ENCODE peak calls at places on chromosomes 6 and 20, in ten cellular contexts. One of them, this sample, is unnamed.

GRCh38 chr20:33812673-33813462 is 1.7 kb downstream of the CHMP4B start:
- DNase-seq in lower leg skin: no peak
- DNase-seq in fibroblast of pulmonary artery: no peak
- DNase-seq in heart left ventricle: no peak
- DNase-seq in DND-41: no peak
- DNase-seq in IMR-90: no peak
- DNase-seq in K562: peak; percentile 48
- DNase-seq in right lobe of liver: no peak
- DNase-seq in ovary: no peak
- DNase-seq in fibroblast of villous mesenchyme: peak; percentile 41
- DNase-seq in this sample: peak; percentile 26

GRCh38 chr6:131548441-131548840 is 24.6 kb upstream of the ARG1 start:
- DNase-seq in lower leg skin: no peak
- DNase-seq in fibroblast of pulmonary artery: no peak
- DNase-seq in heart left ventricle: no peak
- DNase-seq in DND-41: no peak
- DNase-seq in IMR-90: no peak
- DNase-seq in K562: no peak
- DNase-seq in right lobe of liver: peak; percentile 60
- DNase-seq in ovary: no peak
- DNase-seq in fibroblast of villous mesenchyme: no peak
- DNase-seq in this sample: no peak

GRCh38 chr20:49915380-49916145 is at the start of gene SPATA2:
- DNase-seq in lower leg skin: peak; percentile 94
- DNase-seq in fibroblast of pulmonary artery: peak; percentile 96
- DNase-seq in heart left ventricle: peak; percentile 96
- DNase-seq in DND-41: peak; percentile 90
- DNase-seq in IMR-90: peak; percentile 94
- DNase-seq in K562: peak; percentile 96
- DNase-seq in right lobe of liver: peak; percentile 98
- DNase-seq in ovary: peak; percentile 96
- DNase-seq in fibroblast of villous mesenchyme: peak; percentile 97
- DNase-seq in this sample: peak; percentile 96

GRCh38 chr20:13259921-13260320 is 38.8 kb downstream of the ISM1 start:
- DNase-seq in lower leg skin: no peak
- DNase-seq in fibroblast of pulmonary artery: no peak
- DNase-seq in heart left ventricle: no peak
- DNase-seq in DND-41: no peak
- DNase-seq in IMR-90: no peak
- DNase-seq in K562: no peak
- DNase-seq in right lobe of liver: no peak
- DNase-seq in ovary: no peak
- DNase-seq in fibroblast of villous mesenchyme: no peak
- DNase-seq in this sample: no peak

GRCh38 chr6:55868910-55869479 is 6.4 kb downstream of the BMP5 start:
- DNase-seq in lower leg skin: no peak
- DNase-seq in fibroblast of pulmonary artery: no peak
- DNase-seq in heart left ventricle: no peak
- DNase-seq in DND-41: no peak
- DNase-seq in IMR-90: peak; percentile 75
- DNase-seq in K562: no peak
- DNase-seq in right lobe of liver: no peak
- DNase-seq in ovary: no peak
- DNase-seq in fibroblast of villous mesenchyme: no peak
- DNase-seq in this sample: no peak

GRCh38 chr20:45834797-45835161 is 1.2 kb downstream of the SNX21 start:
- DNase-seq in lower leg skin: no peak
- DNase-seq in fibroblast of pulmonary artery: no peak
- DNase-seq in heart left ventricle: no peak
- DNase-seq in DND-41: no peak
- DNase-seq in IMR-90: no peak
- DNase-seq in K562: no peak
- DNase-seq in right lobe of liver: no peak
- DNase-seq in ovary: peak; percentile 41
- DNase-seq in fibroblast of villous mesenchyme: no peak
- DNase-seq in this sample: no peak

GRCh38 chr20:57205625-57206219 is 60.7 kb downstream of the BMP7 start:
- DNase-seq in lower leg skin: peak; percentile 63
- DNase-seq in fibroblast of pulmonary artery: no peak
- DNase-seq in heart left ventricle: no peak
- DNase-seq in DND-41: no peak
- DNase-seq in IMR-90: peak; percentile 77
- DNase-seq in K562: no peak
- DNase-seq in right lobe of liver: no peak
- DNase-seq in ovary: no peak
- DNase-seq in fibroblast of villous mesenchyme: peak; percentile 17
- DNase-seq in this sample: peak; percentile 1

GRCh38 chr20:25864986-25865714 is 168.5 kb upstream of the ZNF337 start:
- DNase-seq in lower leg skin: no peak
- DNase-seq in fibroblast of pulmonary artery: no peak
- DNase-seq in heart left ventricle: no peak
- DNase-seq in DND-41: no peak
- DNase-seq in IMR-90: no peak
- DNase-seq in K562: no peak
- DNase-seq in right lobe of liver: no peak
- DNase-seq in ovary: no peak
- DNase-seq in fibroblast of villous mesenchyme: no peak
- DNase-seq in this sample: no peak

GRCh38 chr6:166025149-166025898 is 142.3 kb downstream of the TBXT start:
- DNase-seq in lower leg skin: no peak
- DNase-seq in fibroblast of pulmonary artery: peak; percentile 83
- DNase-seq in heart left ventricle: no peak
- DNase-seq in DND-41: no peak
- DNase-seq in IMR-90: peak; percentile 91
- DNase-seq in K562: no peak
- DNase-seq in right lobe of liver: no peak
- DNase-seq in ovary: no peak
- DNase-seq in fibroblast of villous mesenchyme: peak; percentile 46
- DNase-seq in this sample: peak; percentile 89

GRCh38 chr6:116483616-116484015 is 22.4 kb downstream of the CALHM6 start:
- DNase-seq in lower leg skin: no peak
- DNase-seq in fibroblast of pulmonary artery: no peak
- DNase-seq in heart left ventricle: no peak
- DNase-seq in DND-41: no peak
- DNase-seq in IMR-90: no peak
- DNase-seq in K562: no peak
- DNase-seq in right lobe of liver: no peak
- DNase-seq in ovary: no peak
- DNase-seq in fibroblast of villous mesenchyme: no peak
- DNase-seq in this sample: no peak

GRCh38 chr6:168367285-168367720 is 47.7 kb upstream of the DACT2 start:
- DNase-seq in lower leg skin: no peak
- DNase-seq in fibroblast of pulmonary artery: no peak
- DNase-seq in heart left ventricle: no peak
- DNase-seq in DND-41: no peak
- DNase-seq in IMR-90: no peak
- DNase-seq in K562: no peak
- DNase-seq in right lobe of liver: no peak
- DNase-seq in ovary: peak; percentile 43
- DNase-seq in fibroblast of villous mesenchyme: no peak
- DNase-seq in this sample: no peak

GRCh38 chr20:1275919-1276318 is 9.8 kb downstream of the SNPH start:
- DNase-seq in lower leg skin: no peak
- DNase-seq in fibroblast of pulmonary artery: no peak
- DNase-seq in heart left ventricle: no peak
- DNase-seq in DND-41: no peak
- DNase-seq in IMR-90: no peak
- DNase-seq in K562: no peak
- DNase-seq in right lobe of liver: no peak
- DNase-seq in ovary: no peak
- DNase-seq in fibroblast of villous mesenchyme: no peak
- DNase-seq in this sample: no peak

GRCh38 chr6:127073222-127073621 is 45.2 kb upstream of the RSPO3 start:
- DNase-seq in lower leg skin: no peak
- DNase-seq in fibroblast of pulmonary artery: no peak
- DNase-seq in heart left ventricle: no peak
- DNase-seq in DND-41: no peak
- DNase-seq in IMR-90: peak; percentile 7
- DNase-seq in K562: no peak
- DNase-seq in right lobe of liver: no peak
- DNase-seq in ovary: no peak
- DNase-seq in fibroblast of villous mesenchyme: no peak
- DNase-seq in this sample: no peak

DNA sequence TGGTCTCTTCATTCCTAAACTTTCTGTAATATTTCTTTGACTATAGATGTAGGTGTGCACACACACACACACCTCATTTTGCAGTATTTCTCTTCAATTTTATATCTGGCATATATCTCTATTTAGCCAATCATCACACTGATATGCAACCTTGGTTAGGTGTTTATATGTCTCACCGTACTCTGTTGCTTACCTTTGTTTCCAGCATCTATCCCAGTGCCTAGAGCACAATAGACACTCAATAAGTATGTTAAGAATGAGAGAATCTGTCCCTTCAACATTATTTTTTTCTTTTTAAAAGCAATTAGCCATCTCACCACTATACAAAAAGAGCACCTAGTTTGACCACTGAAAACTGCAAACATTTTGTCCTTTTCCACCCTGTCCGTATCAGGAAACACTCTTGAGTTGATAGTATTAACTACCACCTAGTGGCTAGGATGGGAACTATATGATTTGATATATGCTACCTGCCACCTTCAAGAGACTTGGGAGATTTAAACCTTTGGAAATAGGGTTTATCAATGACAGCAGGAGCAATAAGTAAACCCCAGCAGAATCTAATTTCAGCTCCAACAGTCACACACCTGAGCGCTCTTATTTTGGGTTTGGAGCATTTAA is 48.7 kb upstream of the RSPO3 start:
- DNase-seq in lower leg skin: no peak
- DNase-seq in fibroblast of pulmonary artery: peak; percentile 65
- DNase-seq in heart left ventricle: no peak
- DNase-seq in DND-41: no peak
- DNase-seq in IMR-90: peak; percentile 45
- DNase-seq in K562: no peak
- DNase-seq in right lobe of liver: no peak
- DNase-seq in ovary: no peak
- DNase-seq in fibroblast of villous mesenchyme: peak; percentile 47
- DNase-seq in this sample: peak; percentile 48
- TF ChIP-seq CTCF in lower leg skin: no peak
- TF ChIP-seq CTCF in fibroblast of pulmonary artery: peak; percentile 64
- TF ChIP-seq CTCF in heart left ventricle: peak; percentile 45
- TF ChIP-seq CTCF in DND-41: peak; percentile 50
- TF ChIP-seq CTCF in IMR-90: peak; percentile 45
- TF ChIP-seq CTCF in K562: no peak
- TF ChIP-seq CTCF in right lobe of liver: peak; percentile 49
- TF ChIP-seq CTCF in ovary: no peak
- TF ChIP-seq CTCF in fibroblast of villous mesenchyme: peak; percentile 62
- TF ChIP-seq CTCF in this sample: peak; percentile 57

GRCh38 chr6:13614926-13615801 is at the start of gene NOL7:
- DNase-seq in lower leg skin: peak; percentile 97
- DNase-seq in fibroblast of pulmonary artery: peak; percentile 99
- DNase-seq in heart left ventricle: peak; percentile 98
- DNase-seq in DND-41: peak; percentile 97
- DNase-seq in IMR-90: peak; percentile 99
- DNase-seq in K562: peak; percentile 99
- DNase-seq in right lobe of liver: peak; percentile 99
- DNase-seq in ovary: peak; percentile 99
- DNase-seq in fibroblast of villous mesenchyme: peak; percentile 99
- DNase-seq in this sample: peak; percentile 99

GRCh38 chr6:13614126-13614925 is 809 bp upstream of the NOL7 start:
- DNase-seq in lower leg skin: peak; percentile 22
- DNase-seq in fibroblast of pulmonary artery: peak; percentile 55
- DNase-seq in heart left ventricle: peak; percentile 50
- DNase-seq in DND-41: peak; percentile 52
- DNase-seq in IMR-90: no peak
- DNase-seq in K562: peak; percentile 66
- DNase-seq in right lobe of liver: peak; percentile 71
- DNase-seq in ovary: no peak
- DNase-seq in fibroblast of villous mesenchyme: peak; percentile 3
- DNase-seq in this sample: peak; percentile 60

GRCh38 chr6:13615802-13616140 is 636 bp downstream of the NOL7 start:
- DNase-seq in lower leg skin: peak; percentile 23
- DNase-seq in fibroblast of pulmonary artery: peak; percentile 37
- DNase-seq in heart left ventricle: peak; percentile 53
- DNase-seq in DND-41: peak; percentile 61
- DNase-seq in IMR-90: peak; percentile 35
- DNase-seq in K562: peak; percentile 53
- DNase-seq in right lobe of liver: peak; percentile 65
- DNase-seq in ovary: peak; percentile 46
- DNase-seq in fibroblast of villous mesenchyme: peak; percentile 43
- DNase-seq in this sample: peak; percentile 39

GRCh38 chr6:13613029-13613594 is 2.0 kb upstream of the NOL7 start:
- DNase-seq in lower leg skin: no peak
- DNase-seq in fibroblast of pulmonary artery: no peak
- DNase-seq in heart left ventricle: no peak
- DNase-seq in DND-41: no peak
- DNase-seq in IMR-90: no peak
- DNase-seq in K562: no peak
- DNase-seq in right lobe of liver: no peak
- DNase-seq in ovary: no peak
- DNase-seq in fibroblast of villous mesenchyme: no peak
- DNase-seq in this sample: no peak

GRCh38 chr6:13617066-13617465 is 1.9 kb downstream of the NOL7 start:
- DNase-seq in lower leg skin: no peak
- DNase-seq in fibroblast of pulmonary artery: no peak
- DNase-seq in heart left ventricle: no peak
- DNase-seq in DND-41: no peak
- DNase-seq in IMR-90: no peak
- DNase-seq in K562: no peak
- DNase-seq in right lobe of liver: no peak
- DNase-seq in ovary: no peak
- DNase-seq in fibroblast of villous mesenchyme: no peak
- DNase-seq in this sample: no peak
- H3K4me3 ChIP-seq in lower leg skin: no peak overlapping the region
- H3K4me3 ChIP-seq in fibroblast of pulmonary artery: no peak overlapping the region
- H3K4me3 ChIP-seq in heart left ventricle: no peak overlapping the region
- H3K4me3 ChIP-seq in DND-41: no peak overlapping the region
- H3K4me3 ChIP-seq in IMR-90: no peak overlapping the region
- H3K4me3 ChIP-seq in K562: peak overlapping the region; percentile 80
- H3K4me3 ChIP-seq in right lobe of liver: no peak overlapping the region
- H3K4me3 ChIP-seq in ovary: no peak overlapping the region
- H3K4me3 ChIP-seq in fibroblast of villous mesenchyme: no peak overlapping the region
- H3K4me3 ChIP-seq in this sample: no peak overlapping the region

GRCh38 chr6:127120787-127121636 is 2.5 kb downstream of the RSPO3 start:
- DNase-seq in lower leg skin: peak; percentile 53
- DNase-seq in fibroblast of pulmonary artery: peak; percentile 88
- DNase-seq in heart left ventricle: peak; percentile 58
- DNase-seq in DND-41: no peak
- DNase-seq in IMR-90: peak; percentile 79
- DNase-seq in K562: peak; percentile 56
- DNase-seq in right lobe of liver: peak; percentile 55
- DNase-seq in ovary: no peak
- DNase-seq in fibroblast of villous mesenchyme: peak; percentile 86
- DNase-seq in this sample: peak; percentile 81
- TF ChIP-seq CTCF in lower leg skin: no peak
- TF ChIP-seq CTCF in fibroblast of pulmonary artery: peak; percentile 98
- TF ChIP-seq CTCF in heart left ventricle: peak; percentile 69
- TF ChIP-seq CTCF in DND-41: no peak
- TF ChIP-seq CTCF in IMR-90: peak; percentile 88
- TF ChIP-seq CTCF in K562: peak; percentile 80
- TF ChIP-seq CTCF in right lobe of liver: peak; percentile 51
- TF ChIP-seq CTCF in ovary: no peak
- TF ChIP-seq CTCF in fibroblast of villous mesenchyme: peak; percentile 82
- TF ChIP-seq CTCF in this sample: peak; percentile 88

GRCh38 chr20:42955713-42956112 is 234.0 kb downstream of the PTPRT start:
- DNase-seq in lower leg skin: no peak
- DNase-seq in fibroblast of pulmonary artery: no peak
- DNase-seq in heart left ventricle: no peak
- DNase-seq in DND-41: peak; percentile 5
- DNase-seq in IMR-90: no peak
- DNase-seq in K562: no peak
- DNase-seq in right lobe of liver: no peak
- DNase-seq in ovary: no peak
- DNase-seq in fibroblast of villous mesenchyme: no peak
- DNase-seq in this sample: no peak
- H3K4me3 ChIP-seq in lower leg skin: no peak overlapping the region
- H3K4me3 ChIP-seq in fibroblast of pulmonary artery: no peak overlapping the region
- H3K4me3 ChIP-seq in heart left ventricle: no peak overlapping the region
- H3K4me3 ChIP-seq in DND-41: no peak overlapping the region
- H3K4me3 ChIP-seq in IMR-90: no peak overlapping the region
- H3K4me3 ChIP-seq in K562: no peak overlapping the region
- H3K4me3 ChIP-seq in right lobe of liver: no peak overlapping the region
- H3K4me3 ChIP-seq in ovary: no peak overlapping the region
- H3K4me3 ChIP-seq in fibroblast of villous mesenchyme: no peak overlapping the region
- H3K4me3 ChIP-seq in this sample: no peak overlapping the region